ENCODE peak calls at places on chromosomes 13 and 19, in six cellular contexts. One of them, this sample, is unnamed.

GRCh38 chr13:60267498-60268202 is 103.9 kb upstream of the DIAPH3 start:
- DNase-seq in heart right ventricle: no peak
- DNase-seq in HCT116: no peak
- DNase-seq in breast epithelium: no peak
- DNase-seq in tibial nerve: no peak
- DNase-seq in lower leg skin: no peak
- DNase-seq in this sample: no peak

GRCh38 chr13:46114599-46114998 is 9.8 kb upstream of the CPB2 start:
- DNase-seq in lower leg skin: no peak
- DNase-seq in heart right ventricle: no peak
- DNase-seq in breast epithelium: no peak
- DNase-seq in HCT116: no peak
- DNase-seq in tibial nerve: no peak
- DNase-seq in this sample: no peak

GRCh38 chr13:112067871-112068305 is 939 bp downstream of the SOX1 start:
- DNase-seq in tibial nerve: no peak
- DNase-seq in lower leg skin: no peak
- DNase-seq in breast epithelium: no peak
- DNase-seq in HCT116: no peak
- DNase-seq in heart right ventricle: no peak
- DNase-seq in this sample: no peak

GRCh38 chr13:99208845-99209527 is 8.3 kb downstream of the UBAC2 start:
- DNase-seq in breast epithelium: no peak
- DNase-seq in heart right ventricle: no peak
- DNase-seq in tibial nerve: no peak
- DNase-seq in HCT116: no peak
- DNase-seq in lower leg skin: no peak
- DNase-seq in this sample: no peak

GRCh38 chr19:27793128-27793643 is 1419.8 kb downstream of the UQCRFS1 start:
- DNase-seq in heart right ventricle: peak
- DNase-seq in tibial nerve: peak
- DNase-seq in breast epithelium: peak
- DNase-seq in lower leg skin: peak
- DNase-seq in HCT116: peak
- DNase-seq in this sample: peak

GRCh38 chr19:33438016-33438671 is 64.6 kb downstream of the CEBPG start:
- DNase-seq in breast epithelium: peak
- DNase-seq in tibial nerve: no peak
- DNase-seq in lower leg skin: no peak
- DNase-seq in heart right ventricle: peak
- DNase-seq in HCT116: no peak
- DNase-seq in this sample: no peak

GRCh38 chr13:94335786-94336357 is 143.6 kb downstream of the DCT start:
- DNase-seq in breast epithelium: no peak
- DNase-seq in tibial nerve: no peak
- DNase-seq in lower leg skin: no peak
- DNase-seq in heart right ventricle: no peak
- DNase-seq in HCT116: no peak
- DNase-seq in this sample: no peak

GRCh38 chr13:57633141-57633949 is 1.8 kb downstream of the PCDH17 start:
- DNase-seq in tibial nerve: no peak
- DNase-seq in lower leg skin: no peak
- DNase-seq in breast epithelium: peak
- DNase-seq in HCT116: no peak
- DNase-seq in heart right ventricle: peak
- DNase-seq in this sample: no peak

GRCh38 chr19:12945479-12946091 is at the start of gene RAD23A:
- DNase-seq in HCT116: peak
- DNase-seq in lower leg skin: peak
- DNase-seq in tibial nerve: peak
- DNase-seq in breast epithelium: peak
- DNase-seq in heart right ventricle: peak
- DNase-seq in this sample: peak

GRCh38 chr19:12943437-12944044 is 2.1 kb upstream of the RAD23A start:
- DNase-seq in tibial nerve: no peak
- DNase-seq in breast epithelium: no peak
- DNase-seq in heart right ventricle: no peak
- DNase-seq in lower leg skin: no peak
- DNase-seq in HCT116: no peak
- DNase-seq in this sample: no peak

GRCh38 chr19:12940897-12941296 is 2.5 kb downstream of the CALR start:
- DNase-seq in HCT116: no peak
- DNase-seq in heart right ventricle: no peak
- DNase-seq in tibial nerve: no peak
- DNase-seq in breast epithelium: no peak
- DNase-seq in lower leg skin: no peak
- DNase-seq in this sample: no peak

GRCh38 chr19:12946092-12946845 is 607 bp downstream of the RAD23A start:
- DNase-seq in lower leg skin: no peak
- DNase-seq in heart right ventricle: peak
- DNase-seq in breast epithelium: peak
- DNase-seq in tibial nerve: no peak
- DNase-seq in HCT116: peak
- DNase-seq in this sample: no peak

DNA sequence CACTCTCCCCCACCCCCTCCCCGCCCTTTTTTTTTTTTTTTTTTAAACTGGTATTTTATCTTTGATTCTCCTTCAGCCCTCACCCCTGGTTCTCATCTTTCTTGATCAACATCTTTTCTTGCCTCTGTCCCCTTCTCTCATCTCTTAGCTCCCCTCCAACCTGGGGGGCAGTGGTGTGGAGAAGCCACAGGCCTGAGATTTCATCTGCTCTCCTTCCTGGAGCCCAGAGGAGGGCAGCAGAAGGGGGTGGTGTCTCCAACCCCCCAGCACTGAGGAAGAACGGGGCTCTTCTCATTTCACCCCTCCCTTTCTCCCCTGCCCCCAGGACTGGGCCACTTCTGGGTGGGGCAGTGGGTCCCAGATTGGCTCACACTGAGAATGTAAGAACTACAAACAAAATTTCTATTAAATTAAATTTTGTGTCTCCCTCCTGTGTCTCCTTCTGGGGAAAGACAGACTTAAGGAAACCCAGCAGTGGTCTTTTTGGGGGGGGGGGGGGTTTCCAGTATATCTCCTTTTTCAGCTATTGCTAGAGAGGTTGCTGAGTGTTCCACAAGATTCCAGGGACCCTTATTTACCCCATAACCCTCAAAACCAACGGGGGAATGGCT is 1.5 kb upstream of the RAD23A start:
- DNase-seq in breast epithelium: no peak
- DNase-seq in tibial nerve: no peak
- DNase-seq in HCT116: no peak
- DNase-seq in heart right ventricle: no peak
- DNase-seq in lower leg skin: no peak
- DNase-seq in this sample: no peak
- H3K4me3 ChIP-seq in breast epithelium: no peak
- H3K4me3 ChIP-seq in tibial nerve: no peak
- H3K4me3 ChIP-seq in HCT116: no peak
- H3K4me3 ChIP-seq in heart right ventricle: no peak
- H3K4me3 ChIP-seq in lower leg skin: no peak
- H3K4me3 ChIP-seq in this sample: no peak

DNA sequence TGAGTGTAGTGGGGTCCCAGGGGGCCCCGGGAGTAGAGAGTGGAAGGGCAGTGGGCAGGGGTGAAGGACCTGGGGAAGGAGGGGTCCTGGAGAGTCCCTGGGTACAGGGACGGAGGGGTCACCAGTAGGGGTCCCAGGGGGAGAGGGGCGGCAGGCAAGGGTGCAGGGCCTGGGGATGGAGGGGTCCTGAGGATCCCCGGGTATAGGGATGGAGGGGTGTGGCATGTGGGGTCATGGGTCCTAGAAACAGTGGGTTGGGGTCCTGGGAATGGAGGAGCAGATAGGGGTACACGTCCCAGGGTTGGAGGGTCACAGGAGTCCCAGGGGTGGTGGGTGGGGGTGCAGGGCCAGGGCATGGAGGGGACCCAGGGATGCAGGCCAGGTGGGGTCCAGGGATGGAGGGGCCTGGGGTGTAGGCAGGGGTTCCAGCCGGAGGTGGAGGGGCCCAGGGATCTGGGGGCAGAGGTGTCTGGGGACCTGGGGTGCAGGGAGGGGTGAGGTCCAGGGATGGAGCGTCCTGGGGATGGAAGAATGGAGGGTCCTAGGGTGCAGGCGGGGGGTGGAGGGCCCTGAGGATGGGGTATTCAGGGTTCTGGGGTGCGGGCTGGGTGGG is 1.3 kb downstream of the BTBD2 start:
- DNase-seq in tibial nerve: no peak
- DNase-seq in lower leg skin: no peak
- DNase-seq in HCT116: no peak
- DNase-seq in heart right ventricle: no peak
- DNase-seq in breast epithelium: no peak
- DNase-seq in this sample: no peak
- H3K4me3 ChIP-seq in tibial nerve: peak
- H3K4me3 ChIP-seq in lower leg skin: no peak
- H3K4me3 ChIP-seq in HCT116: peak
- H3K4me3 ChIP-seq in heart right ventricle: no peak
- H3K4me3 ChIP-seq in breast epithelium: peak
- H3K4me3 ChIP-seq in this sample: peak

GRCh38 chr19:7676854-7677253 is at the start of gene MCEMP1:
- DNase-seq in lower leg skin: no peak
- DNase-seq in HCT116: no peak
- DNase-seq in breast epithelium: no peak
- DNase-seq in heart right ventricle: no peak
- DNase-seq in tibial nerve: no peak
- DNase-seq in this sample: no peak
- H3K4me3 ChIP-seq in lower leg skin: no peak
- H3K4me3 ChIP-seq in HCT116: no peak
- H3K4me3 ChIP-seq in breast epithelium: no peak
- H3K4me3 ChIP-seq in heart right ventricle: no peak
- H3K4me3 ChIP-seq in tibial nerve: no peak
- H3K4me3 ChIP-seq in this sample: no peak

GRCh38 chr19:47780215-47780551 is 1.7 kb downstream of the SELENOW start:
- DNase-seq in lower leg skin: no peak
- DNase-seq in heart right ventricle: no peak
- DNase-seq in tibial nerve: no peak
- DNase-seq in breast epithelium: no peak
- DNase-seq in HCT116: no peak
- DNase-seq in this sample: no peak

GRCh38 chr19:47781590-47782318 is 3.3 kb downstream of the SELENOW start:
- DNase-seq in HCT116: no peak
- DNase-seq in tibial nerve: peak
- DNase-seq in breast epithelium: no peak
- DNase-seq in lower leg skin: peak
- DNase-seq in heart right ventricle: peak
- DNase-seq in this sample: no peak

GRCh38 chr19:47778954-47779351 is 450 bp downstream of the SELENOW start:
- DNase-seq in heart right ventricle: peak
- DNase-seq in HCT116: no peak
- DNase-seq in breast epithelium: no peak
- DNase-seq in tibial nerve: peak
- DNase-seq in lower leg skin: no peak
- DNase-seq in this sample: no peak

GRCh38 chr19:47778089-47778953 is at the start of gene SELENOW:
- DNase-seq in heart right ventricle: peak
- DNase-seq in breast epithelium: peak
- DNase-seq in HCT116: peak
- DNase-seq in tibial nerve: peak
- DNase-seq in lower leg skin: peak
- DNase-seq in this sample: peak

DNA sequence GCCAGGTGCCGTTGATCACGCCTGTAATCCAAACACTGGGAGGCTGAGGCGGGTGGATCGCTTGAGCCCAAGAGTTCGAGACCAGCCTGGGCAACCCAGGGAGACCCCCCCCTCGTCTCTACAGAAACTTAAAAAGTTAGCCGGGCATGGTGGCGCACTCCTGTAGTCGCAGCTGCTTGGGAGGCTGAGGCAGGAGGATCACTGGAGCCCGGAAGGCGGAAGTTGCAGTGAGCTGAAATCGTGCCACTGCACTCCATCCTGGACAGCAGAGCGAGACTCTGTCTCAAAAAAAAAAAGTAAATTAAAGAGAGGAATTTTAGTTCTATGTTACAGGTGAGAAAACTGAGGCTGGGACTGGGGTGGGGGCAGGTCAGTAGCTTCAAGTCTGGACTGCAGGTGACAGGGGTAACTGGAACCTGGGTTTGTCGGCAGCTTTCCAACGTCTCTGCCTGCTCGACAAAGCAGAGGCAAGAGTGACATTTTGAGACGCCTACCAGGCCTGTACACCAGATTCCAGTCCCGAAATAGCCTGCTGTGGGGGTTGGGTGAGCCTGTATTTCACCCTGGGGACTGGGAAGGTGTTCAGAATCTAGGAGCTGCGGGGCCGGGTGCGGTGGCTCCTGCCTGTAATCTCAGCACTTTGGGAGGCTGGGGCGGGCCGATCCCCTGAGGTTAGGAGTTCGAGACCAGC is 1.2 kb downstream of the SELENOW start:
- DNase-seq in lower leg skin: peak
- DNase-seq in heart right ventricle: peak
- DNase-seq in tibial nerve: peak
- DNase-seq in HCT116: no peak
- DNase-seq in breast epithelium: no peak
- DNase-seq in this sample: no peak
- H3K4me3 ChIP-seq in lower leg skin: peak
- H3K4me3 ChIP-seq in heart right ventricle: peak
- H3K4me3 ChIP-seq in tibial nerve: peak
- H3K4me3 ChIP-seq in HCT116: peak
- H3K4me3 ChIP-seq in breast epithelium: peak
- H3K4me3 ChIP-seq in this sample: peak

GRCh38 chr19:1258161-1258492 is 9.7 kb downstream of the MIDN start:
- DNase-seq in heart right ventricle: no peak
- DNase-seq in breast epithelium: no peak
- DNase-seq in tibial nerve: no peak
- DNase-seq in lower leg skin: no peak
- DNase-seq in HCT116: no peak
- DNase-seq in this sample: no peak
- H3K4me3 ChIP-seq in heart right ventricle: no peak
- H3K4me3 ChIP-seq in breast epithelium: no peak
- H3K4me3 ChIP-seq in tibial nerve: no peak
- H3K4me3 ChIP-seq in lower leg skin: no peak
- H3K4me3 ChIP-seq in HCT116: no peak
- H3K4me3 ChIP-seq in this sample: no peak

DNA sequence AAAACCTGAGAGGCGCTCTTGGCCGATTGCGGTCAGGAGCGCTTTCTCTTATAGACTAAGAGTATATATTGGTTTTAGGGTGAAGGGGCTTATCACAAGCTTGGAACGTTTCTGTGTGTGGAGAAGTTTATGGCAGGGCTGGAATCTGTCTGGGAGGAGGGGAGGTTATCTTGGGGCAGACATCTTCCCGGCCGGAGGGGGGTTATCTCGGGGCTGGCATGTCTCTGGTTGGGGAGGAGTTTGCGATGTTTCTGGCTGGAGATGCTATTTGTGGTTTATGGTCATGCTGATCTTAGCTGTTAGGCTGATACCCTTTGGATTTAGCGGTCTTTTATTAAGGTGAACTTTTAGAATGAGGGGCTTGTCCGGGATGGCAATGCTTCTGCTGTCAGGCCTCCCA is 18.4 kb downstream of the KDM4B start:
- DNase-seq in HCT116: no peak
- DNase-seq in heart right ventricle: no peak
- DNase-seq in lower leg skin: no peak
- DNase-seq in tibial nerve: no peak
- DNase-seq in breast epithelium: no peak
- DNase-seq in this sample: no peak
- H3K4me3 ChIP-seq in HCT116: no peak
- H3K4me3 ChIP-seq in heart right ventricle: no peak
- H3K4me3 ChIP-seq in lower leg skin: no peak
- H3K4me3 ChIP-seq in tibial nerve: no peak
- H3K4me3 ChIP-seq in breast epithelium: no peak
- H3K4me3 ChIP-seq in this sample: no peak

This sample was measured in LNCaP clone FGC.